ENCODE peak calls at places on chromosomes 4 and X, in nine cellular contexts. One of them, this sample, is unnamed.

GRCh38 chr4:139092271-139092670 is 76.7 kb downstream of the NOCT start:
- DNase-seq in foreskin fibroblast: no peak
- DNase-seq in memory B cell: no peak
- DNase-seq in breast epithelium: no peak
- DNase-seq in GM13976: no peak
- DNase-seq in NAMALWA: no peak
- DNase-seq in effector CD8-positive, alpha-beta T cell: no peak
- DNase-seq in GM20000: no peak
- DNase-seq in right lobe of liver: no peak
- DNase-seq in this sample: no peak

GRCh38 chr4:177008071-177008835 is 215.5 kb upstream of the VEGFC start:
- DNase-seq in foreskin fibroblast: peak; percentile 60
- DNase-seq in right lobe of liver: no peak
- DNase-seq in breast epithelium: no peak
- DNase-seq in GM20000: no peak
- DNase-seq in GM13976: no peak
- DNase-seq in effector CD8-positive, alpha-beta T cell: no peak
- DNase-seq in memory B cell: no peak
- DNase-seq in NAMALWA: no peak
- DNase-seq in this sample: no peak

GRCh38 chrX:150155396-150156048 is 207.6 kb upstream of the MAMLD1 start:
- DNase-seq in right lobe of liver: no peak
- DNase-seq in foreskin fibroblast: peak; percentile 71
- DNase-seq in breast epithelium: no peak
- DNase-seq in memory B cell: no peak
- DNase-seq in GM20000: no peak
- DNase-seq in NAMALWA: no peak
- DNase-seq in GM13976: no peak
- DNase-seq in effector CD8-positive, alpha-beta T cell: no peak
- DNase-seq in this sample: no peak

GRCh38 chrX:118523920-118524319 is 28.3 kb downstream of the DOCK11 start:
- DNase-seq in right lobe of liver: no peak
- DNase-seq in foreskin fibroblast: no peak
- DNase-seq in GM13976: no peak
- DNase-seq in memory B cell: no peak
- DNase-seq in effector CD8-positive, alpha-beta T cell: no peak
- DNase-seq in GM20000: no peak
- DNase-seq in NAMALWA: no peak
- DNase-seq in breast epithelium: no peak
- DNase-seq in this sample: no peak

GRCh38 chrX:17380221-17380620 is 5.2 kb downstream of the NHS start:
- DNase-seq in GM13976: no peak
- DNase-seq in effector CD8-positive, alpha-beta T cell: no peak
- DNase-seq in right lobe of liver: no peak
- DNase-seq in GM20000: no peak
- DNase-seq in foreskin fibroblast: no peak
- DNase-seq in memory B cell: no peak
- DNase-seq in breast epithelium: no peak
- DNase-seq in NAMALWA: no peak
- DNase-seq in this sample: no peak

GRCh38 chr4:177016541-177017141 is 223.9 kb upstream of the VEGFC start:
- DNase-seq in GM13976: no peak
- DNase-seq in foreskin fibroblast: peak; percentile 60
- DNase-seq in effector CD8-positive, alpha-beta T cell: no peak
- DNase-seq in GM20000: no peak
- DNase-seq in right lobe of liver: no peak
- DNase-seq in NAMALWA: no peak
- DNase-seq in memory B cell: no peak
- DNase-seq in breast epithelium: no peak
- DNase-seq in this sample: no peak

GRCh38 chr4:69896530-69897116 is 34.2 kb upstream of the CSN1S1 start:
- DNase-seq in NAMALWA: no peak
- DNase-seq in memory B cell: no peak
- DNase-seq in effector CD8-positive, alpha-beta T cell: no peak
- DNase-seq in right lobe of liver: no peak
- DNase-seq in foreskin fibroblast: no peak
- DNase-seq in GM20000: no peak
- DNase-seq in breast epithelium: no peak
- DNase-seq in GM13976: no peak
- DNase-seq in this sample: peak; percentile 5

GRCh38 chr4:145845118-145845517 is 93.5 kb downstream of the ZNF827 start:
- DNase-seq in GM20000: no peak
- DNase-seq in NAMALWA: no peak
- DNase-seq in breast epithelium: no peak
- DNase-seq in effector CD8-positive, alpha-beta T cell: no peak
- DNase-seq in GM13976: no peak
- DNase-seq in foreskin fibroblast: no peak
- DNase-seq in right lobe of liver: no peak
- DNase-seq in memory B cell: no peak
- DNase-seq in this sample: no peak

GRCh38 chrX:3545901-3546300 is 167.5 kb downstream of the PRKX start:
- DNase-seq in NAMALWA: no peak
- DNase-seq in foreskin fibroblast: no peak
- DNase-seq in breast epithelium: no peak
- DNase-seq in right lobe of liver: no peak
- DNase-seq in memory B cell: no peak
- DNase-seq in effector CD8-positive, alpha-beta T cell: no peak
- DNase-seq in GM20000: no peak
- DNase-seq in GM13976: no peak
- DNase-seq in this sample: no peak

GRCh38 chrX:154730271-154730883 is 20.5 kb downstream of the GAB3 start:
- DNase-seq in NAMALWA: no peak
- DNase-seq in GM13976: no peak
- DNase-seq in effector CD8-positive, alpha-beta T cell: no peak
- DNase-seq in memory B cell: no peak
- DNase-seq in GM20000: no peak
- DNase-seq in right lobe of liver: peak; percentile 88
- DNase-seq in breast epithelium: no peak
- DNase-seq in foreskin fibroblast: peak; percentile 55
- DNase-seq in this sample: no peak

GRCh38 chr4:119110121-119110520 is 25.5 kb upstream of the MYOZ2 start:
- DNase-seq in right lobe of liver: no peak
- DNase-seq in NAMALWA: no peak
- DNase-seq in GM13976: no peak
- DNase-seq in breast epithelium: no peak
- DNase-seq in memory B cell: no peak
- DNase-seq in foreskin fibroblast: no peak
- DNase-seq in effector CD8-positive, alpha-beta T cell: no peak
- DNase-seq in GM20000: no peak
- DNase-seq in this sample: no peak

GRCh38 chr4:1356181-1356998 is 9.4 kb downstream of the UVSSA start:
- DNase-seq in breast epithelium: no peak
- DNase-seq in effector CD8-positive, alpha-beta T cell: peak; percentile 23
- DNase-seq in NAMALWA: peak; percentile 54
- DNase-seq in GM13976: peak; percentile 80
- DNase-seq in GM20000: peak; percentile 85
- DNase-seq in right lobe of liver: no peak
- DNase-seq in foreskin fibroblast: no peak
- DNase-seq in memory B cell: peak; percentile 37
- DNase-seq in this sample: peak; percentile 63

GRCh38 chr4:186693159-186693815 is 30.4 kb downstream of the FAT1 start:
- DNase-seq in effector CD8-positive, alpha-beta T cell: no peak
- DNase-seq in NAMALWA: no peak
- DNase-seq in memory B cell: no peak
- DNase-seq in breast epithelium: no peak
- DNase-seq in right lobe of liver: no peak
- DNase-seq in GM13976: no peak
- DNase-seq in foreskin fibroblast: peak; percentile 57
- DNase-seq in GM20000: no peak
- DNase-seq in this sample: no peak

GRCh38 chr4:17681921-17682566 is 67.6 kb downstream of the MED28 start:
- DNase-seq in GM13976: no peak
- DNase-seq in memory B cell: no peak
- DNase-seq in breast epithelium: no peak
- DNase-seq in NAMALWA: no peak
- DNase-seq in foreskin fibroblast: no peak
- DNase-seq in right lobe of liver: no peak
- DNase-seq in effector CD8-positive, alpha-beta T cell: no peak
- DNase-seq in GM20000: no peak
- DNase-seq in this sample: no peak

GRCh38 chr4:20698382-20698781 is 1.9 kb upstream of the PACRGL start:
- DNase-seq in foreskin fibroblast: peak; percentile 48
- DNase-seq in breast epithelium: no peak
- DNase-seq in right lobe of liver: no peak
- DNase-seq in memory B cell: no peak
- DNase-seq in GM20000: no peak
- DNase-seq in NAMALWA: no peak
- DNase-seq in effector CD8-positive, alpha-beta T cell: no peak
- DNase-seq in GM13976: no peak
- DNase-seq in this sample: no peak